ENCODE peak calls at places on chromosome 2, in four cellular contexts. One of them, this sample, is unnamed.

GRCh38 chr2:51290725-51291124 is 258.8 kb upstream of the NRXN1 start:
- DNase-seq in choroid plexus epithelial cell: peak; percentile 63
- DNase-seq in NB4: no peak
- DNase-seq in fibroblast of villous mesenchyme: no peak
- DNase-seq in this sample: peak; percentile 36

GRCh38 chr2:73487112-73487657 is 101.5 kb downstream of the ALMS1 start:
- DNase-seq in choroid plexus epithelial cell: no peak
- DNase-seq in NB4: no peak
- DNase-seq in fibroblast of villous mesenchyme: no peak
- DNase-seq in this sample: no peak

GRCh38 chr2:8481463-8482009 is 200.3 kb upstream of the ID2 start:
- DNase-seq in choroid plexus epithelial cell: no peak
- DNase-seq in NB4: peak; percentile 30
- DNase-seq in fibroblast of villous mesenchyme: no peak
- DNase-seq in this sample: no peak

GRCh38 chr2:142952018-142952417 is 74.6 kb downstream of the KYNU start:
- DNase-seq in choroid plexus epithelial cell: no peak
- DNase-seq in NB4: no peak
- DNase-seq in fibroblast of villous mesenchyme: no peak
- DNase-seq in this sample: no peak

GRCh38 chr2:118539290-118539689 is 308.2 kb downstream of the EN1 start:
- DNase-seq in choroid plexus epithelial cell: peak; percentile 60
- DNase-seq in NB4: peak; percentile 25
- DNase-seq in fibroblast of villous mesenchyme: peak; percentile 3
- DNase-seq in this sample: peak; percentile 42

GRCh38 chr2:119864318-119864717 is 104.6 kb downstream of the PTPN4 start:
- DNase-seq in choroid plexus epithelial cell: no peak
- DNase-seq in NB4: peak; percentile 85
- DNase-seq in fibroblast of villous mesenchyme: no peak
- DNase-seq in this sample: no peak

GRCh38 chr2:33104726-33105125 is 158.0 kb downstream of the LTBP1 start:
- DNase-seq in choroid plexus epithelial cell: peak; percentile 66
- DNase-seq in NB4: no peak
- DNase-seq in fibroblast of villous mesenchyme: peak; percentile 45
- DNase-seq in this sample: peak; percentile 61

GRCh38 chr2:37189452-37190153 is 1.1 kb upstream of the SULT6B1 start:
- DNase-seq in choroid plexus epithelial cell: peak; percentile 98
- DNase-seq in NB4: peak; percentile 98
- DNase-seq in fibroblast of villous mesenchyme: peak; percentile 69
- DNase-seq in this sample: peak; percentile 83

GRCh38 chr2:5609191-5609590 is 83.0 kb upstream of the SOX11 start:
- DNase-seq in choroid plexus epithelial cell: no peak
- DNase-seq in NB4: no peak
- DNase-seq in fibroblast of villous mesenchyme: no peak
- DNase-seq in this sample: no peak

GRCh38 chr2:188813846-188814245 is 160.3 kb upstream of the COL3A1 start:
- DNase-seq in choroid plexus epithelial cell: peak; percentile 62
- DNase-seq in NB4: no peak
- DNase-seq in fibroblast of villous mesenchyme: peak; percentile 42
- DNase-seq in this sample: no peak

GRCh38 chr2:38184964-38185603 is 109.1 kb upstream of the CYP1B1 start:
- DNase-seq in choroid plexus epithelial cell: no peak
- DNase-seq in NB4: no peak
- DNase-seq in fibroblast of villous mesenchyme: no peak
- DNase-seq in this sample: peak; percentile 55

DNA sequence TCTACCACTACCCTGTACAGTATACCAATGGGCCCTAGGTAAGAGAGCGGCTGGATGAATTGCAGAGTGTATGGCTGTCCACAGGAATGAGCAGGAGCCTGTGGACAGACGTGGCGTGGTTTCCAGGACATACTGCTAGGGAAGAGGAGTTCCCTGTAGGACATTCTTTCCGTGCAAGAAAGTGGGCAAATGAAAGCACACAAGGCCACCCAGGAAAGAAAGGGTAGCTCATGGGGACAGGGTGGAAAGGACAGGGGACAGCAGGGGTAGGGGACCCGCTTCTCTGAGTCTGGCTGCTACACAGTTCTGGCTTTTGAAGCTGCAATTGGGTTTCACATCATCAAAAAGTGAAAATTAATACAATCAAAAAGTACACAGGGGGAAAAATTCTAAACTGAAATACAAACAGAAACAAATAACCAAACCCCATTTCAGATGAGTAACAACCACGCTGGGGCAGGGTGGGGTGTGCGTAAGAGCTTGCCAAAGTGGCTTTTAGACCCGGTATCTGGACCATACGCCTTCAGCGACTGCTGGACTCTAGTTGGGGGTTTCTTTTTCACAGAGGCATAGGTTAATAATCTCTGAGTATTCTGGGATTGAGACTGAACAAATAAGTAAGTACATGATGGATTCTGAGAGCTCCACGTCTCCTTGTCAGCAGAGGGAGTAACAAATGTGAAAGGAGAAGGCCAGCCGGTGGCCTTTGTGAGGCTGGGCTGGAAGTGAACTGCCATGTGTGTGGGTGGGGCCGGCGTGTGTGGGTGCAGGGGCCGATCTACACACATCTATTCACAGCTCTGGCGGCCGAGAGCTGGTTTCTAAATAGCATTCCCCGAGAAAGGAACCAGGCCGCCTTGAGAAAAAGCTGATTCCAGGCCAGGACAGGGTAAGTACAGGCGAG is 84.0 kb downstream of the HDAC4 start:
- DNase-seq in choroid plexus epithelial cell: no peak
- DNase-seq in NB4: no peak
- DNase-seq in fibroblast of villous mesenchyme: peak; percentile 83
- DNase-seq in this sample: peak; percentile 69
- TF ChIP-seq CTCF in choroid plexus epithelial cell: peak; percentile 2
- TF ChIP-seq CTCF in NB4: no peak
- TF ChIP-seq CTCF in fibroblast of villous mesenchyme: peak; percentile 13
- TF ChIP-seq CTCF in this sample: peak; percentile 10

GRCh38 chr2:211429256-211429655 is 872.9 kb downstream of the CPS1 start:
- DNase-seq in choroid plexus epithelial cell: no peak
- DNase-seq in NB4: no peak
- DNase-seq in fibroblast of villous mesenchyme: no peak
- DNase-seq in this sample: no peak
- H3K4me3 ChIP-seq in choroid plexus epithelial cell: no peak overlapping the region
- H3K4me3 ChIP-seq in NB4: no peak overlapping the region
- H3K4me3 ChIP-seq in fibroblast of villous mesenchyme: no peak overlapping the region
- H3K4me3 ChIP-seq in this sample: no peak overlapping the region

DNA sequence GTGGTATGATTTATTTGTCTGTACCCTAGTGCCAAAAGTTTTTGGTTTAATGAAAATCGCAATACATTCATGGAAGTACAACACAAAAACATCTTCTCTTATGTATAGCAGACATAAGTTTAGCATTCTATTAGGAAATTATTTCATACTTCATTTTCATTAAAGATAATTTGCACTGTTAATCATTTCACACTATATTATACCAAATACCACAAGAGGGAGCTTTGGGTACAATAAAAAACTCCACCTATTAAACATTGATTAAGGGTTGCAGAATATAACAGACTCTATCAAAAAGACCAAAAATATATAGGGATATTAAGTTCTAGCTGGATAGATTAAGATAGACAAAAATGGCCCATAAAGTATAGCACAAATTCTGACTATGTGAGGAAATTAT is 79.0 kb downstream of the SLC66A3 start:
- DNase-seq in choroid plexus epithelial cell: peak; percentile 45
- DNase-seq in NB4: peak; percentile 16
- DNase-seq in fibroblast of villous mesenchyme: peak; percentile 39
- DNase-seq in this sample: peak; percentile 48
- TF ChIP-seq CTCF in choroid plexus epithelial cell: peak; percentile 45
- TF ChIP-seq CTCF in NB4: no peak
- TF ChIP-seq CTCF in fibroblast of villous mesenchyme: peak; percentile 37
- TF ChIP-seq CTCF in this sample: peak; percentile 43

GRCh38 chr2:230684222-230685164 is 28.1 kb upstream of the CAB39 start:
- DNase-seq in choroid plexus epithelial cell: peak; percentile 32
- DNase-seq in NB4: no peak
- DNase-seq in fibroblast of villous mesenchyme: peak; percentile 22
- DNase-seq in this sample: peak; percentile 16

GRCh38 chr2:230682546-230682945 is 30.1 kb upstream of the CAB39 start:
- DNase-seq in choroid plexus epithelial cell: no peak
- DNase-seq in NB4: no peak
- DNase-seq in fibroblast of villous mesenchyme: no peak
- DNase-seq in this sample: no peak

GRCh38 chr2:230687498-230687897 is 25.1 kb upstream of the CAB39 start:
- DNase-seq in choroid plexus epithelial cell: peak; percentile 43
- DNase-seq in NB4: no peak
- DNase-seq in fibroblast of villous mesenchyme: peak; percentile 58
- DNase-seq in this sample: no peak

GRCh38 chr2:230680463-230681195 is 32.0 kb upstream of the CAB39 start:
- DNase-seq in choroid plexus epithelial cell: no peak
- DNase-seq in NB4: no peak
- DNase-seq in fibroblast of villous mesenchyme: no peak
- DNase-seq in this sample: no peak

DNA sequence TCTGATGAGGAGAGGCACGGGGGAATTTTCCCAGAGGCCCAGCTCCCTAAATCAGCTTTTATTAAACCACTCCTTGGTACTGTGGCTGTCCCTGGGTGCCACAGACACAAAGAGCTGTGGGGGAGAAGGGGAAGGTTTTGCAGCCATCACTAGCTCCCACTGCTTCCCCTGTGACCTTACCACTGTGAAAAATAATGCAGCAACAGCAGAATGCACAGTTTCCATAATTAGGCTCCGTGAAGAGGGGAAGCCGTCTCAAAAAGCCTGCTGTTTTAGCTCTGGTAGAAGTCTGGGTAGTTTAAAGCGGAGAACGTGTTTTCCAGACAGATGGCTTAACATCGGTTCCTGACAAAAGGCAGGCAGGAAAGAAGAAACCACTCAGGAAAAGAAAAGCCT is 27.5 kb upstream of the CAB39 start:
- DNase-seq in choroid plexus epithelial cell: no peak
- DNase-seq in NB4: no peak
- DNase-seq in fibroblast of villous mesenchyme: peak; percentile 19
- DNase-seq in this sample: no peak
- H3K4me3 ChIP-seq in choroid plexus epithelial cell: no peak overlapping the region
- H3K4me3 ChIP-seq in NB4: no peak overlapping the region
- H3K4me3 ChIP-seq in fibroblast of villous mesenchyme: no peak overlapping the region
- H3K4me3 ChIP-seq in this sample: no peak overlapping the region

GRCh38 chr2:103991591-103991990 is 862.3 kb upstream of the POU3F3 start:
- DNase-seq in choroid plexus epithelial cell: no peak
- DNase-seq in NB4: peak; percentile 22
- DNase-seq in fibroblast of villous mesenchyme: no peak
- DNase-seq in this sample: no peak
- TF ChIP-seq CTCF in choroid plexus epithelial cell: no peak
- TF ChIP-seq CTCF in NB4: peak; percentile 48
- TF ChIP-seq CTCF in fibroblast of villous mesenchyme: no peak
- TF ChIP-seq CTCF in this sample: no peak

GRCh38 chr2:216589779-216590178 is 43.4 kb upstream of the IGFBP2 start:
- DNase-seq in choroid plexus epithelial cell: no peak
- DNase-seq in NB4: no peak
- DNase-seq in fibroblast of villous mesenchyme: peak; percentile 58
- DNase-seq in this sample: no peak
- H3K4me3 ChIP-seq in choroid plexus epithelial cell: no peak overlapping the region
- H3K4me3 ChIP-seq in NB4: no peak overlapping the region
- H3K4me3 ChIP-seq in fibroblast of villous mesenchyme: no peak overlapping the region
- H3K4me3 ChIP-seq in this sample: no peak overlapping the region

DNA sequence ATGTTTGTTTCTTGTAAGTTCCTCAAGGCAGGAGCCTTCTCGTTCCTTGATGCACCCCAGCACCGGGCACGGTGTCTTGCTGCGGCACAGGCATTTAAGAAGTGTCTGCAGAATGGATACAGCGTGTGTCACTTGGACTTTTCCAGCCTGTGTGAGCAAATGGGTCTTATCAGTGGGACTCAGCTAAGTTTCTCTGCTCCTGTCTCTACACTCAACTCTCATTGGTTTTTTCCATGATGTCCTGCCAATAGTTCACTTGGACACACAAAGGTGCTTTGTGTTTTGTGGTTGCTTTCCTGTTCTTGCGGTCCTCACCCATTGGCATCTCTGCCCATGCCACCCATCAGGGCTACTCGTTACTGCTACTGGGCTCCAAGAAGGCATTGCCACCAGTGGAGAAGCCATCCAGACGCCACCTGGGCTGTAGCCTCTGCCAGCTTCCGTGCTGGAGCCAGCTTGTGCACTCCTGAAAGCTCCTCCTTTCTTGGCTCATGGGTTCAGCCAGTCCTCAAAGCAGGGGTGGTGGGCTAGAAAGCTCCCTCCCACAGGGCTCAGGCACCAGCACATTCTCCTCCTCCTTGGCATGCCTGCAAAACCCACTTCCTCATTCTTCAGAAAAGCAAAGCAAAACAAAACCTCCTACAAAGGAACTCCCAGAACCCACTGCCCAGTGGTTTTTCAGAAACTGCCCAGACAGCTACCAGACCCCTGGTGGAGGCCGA is 41.4 kb downstream of the IL1R2 start:
- DNase-seq in choroid plexus epithelial cell: peak; percentile 97
- DNase-seq in NB4: peak; percentile 99
- DNase-seq in fibroblast of villous mesenchyme: peak; percentile 98
- DNase-seq in this sample: peak; percentile 98
- TF ChIP-seq CTCF in choroid plexus epithelial cell: peak; percentile 63
- TF ChIP-seq CTCF in NB4: peak; percentile 43
- TF ChIP-seq CTCF in fibroblast of villous mesenchyme: peak; percentile 50
- TF ChIP-seq CTCF in this sample: peak; percentile 55

DNA sequence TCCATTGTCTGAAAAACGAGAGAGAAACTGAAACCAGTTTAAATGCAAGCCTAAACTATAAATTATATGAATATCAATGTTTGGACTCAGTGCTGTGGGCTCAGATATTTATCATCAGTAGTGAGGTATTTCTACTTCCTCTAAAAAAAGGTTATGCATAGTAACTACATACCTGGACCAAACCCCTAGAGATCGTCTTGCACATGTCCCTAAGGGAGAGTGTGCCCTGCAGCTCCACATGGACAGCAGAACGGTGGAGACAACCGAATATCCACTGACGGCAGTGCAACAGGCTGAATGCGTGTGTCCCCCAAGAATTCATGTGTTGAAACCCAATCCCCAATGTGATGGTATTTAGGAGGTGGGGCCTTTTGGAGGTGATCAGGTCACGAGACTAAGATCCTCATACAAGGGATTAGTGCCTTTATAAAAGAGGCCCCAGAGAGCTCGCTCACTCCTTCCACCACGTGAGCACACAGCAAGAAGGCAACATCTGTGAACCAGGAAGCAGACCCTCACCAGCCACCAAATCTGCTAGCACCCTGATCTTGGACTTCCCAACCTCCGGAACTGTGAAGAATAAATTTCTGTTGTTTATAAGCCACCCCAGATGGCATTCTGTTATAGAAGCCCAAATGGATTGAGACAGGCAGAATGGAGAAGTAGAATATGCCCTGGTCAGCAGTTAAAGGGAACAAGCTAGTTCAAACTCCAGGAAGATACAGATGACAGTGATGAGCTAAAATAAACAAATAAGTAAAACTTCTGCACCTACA is 208.4 kb downstream of the ANAPC1 start:
- DNase-seq in choroid plexus epithelial cell: no peak
- DNase-seq in NB4: no peak
- DNase-seq in fibroblast of villous mesenchyme: no peak
- DNase-seq in this sample: no peak
- H3K4me3 ChIP-seq in choroid plexus epithelial cell: no peak overlapping the region
- H3K4me3 ChIP-seq in NB4: no peak overlapping the region
- H3K4me3 ChIP-seq in fibroblast of villous mesenchyme: no peak overlapping the region
- H3K4me3 ChIP-seq in this sample: no peak overlapping the region

GRCh38 chr2:1584691-1585485 is 159.4 kb downstream of the PXDN start:
- DNase-seq in choroid plexus epithelial cell: peak; percentile 56
- DNase-seq in NB4: peak; percentile 14
- DNase-seq in fibroblast of villous mesenchyme: no peak
- DNase-seq in this sample: no peak
- TF ChIP-seq CTCF in choroid plexus epithelial cell: peak; percentile 57
- TF ChIP-seq CTCF in NB4: peak; percentile 14
- TF ChIP-seq CTCF in fibroblast of villous mesenchyme: no peak
- TF ChIP-seq CTCF in this sample: no peak